ENCODE peak calls at places on chromosomes 13 and 19, in four cellular contexts. T is astrocyte, A is neural progenitor cell, M is HCT116. W is an unnamed sample. For H3K79me2, the result is how much of the 10 kb centered on the place peaks cover.

GRCh38 chr13:109592776-109593175 is 193.6 kb downstream of the IRS2 start:
- DNase-seq in T (no peak), A (no peak), M (no peak), W (no peak)

GRCh38 chr19:3665681-3666544 is 34.4 kb downstream of the PIP5K1C start:
- DNase-seq in T (no peak), M (no peak), A (peak), W (peak)

GRCh38 chr19:49475995-49476880 is 2.2 kb downstream of the FLT3LG start:
- DNase-seq in T (no peak), M (no peak), A (peak), W (peak)

GRCh38 chr19:3346677-3347353 is 19.6 kb upstream of the NFIC start:
- DNase-seq in T (no peak), M (no peak), A (no peak), W (no peak)

GRCh38 chr13:93270769-93271753 is 44.5 kb downstream of the GPC6 start:
- DNase-seq in T (no peak), M (no peak), A (no peak), W (no peak)

GRCh38 chr13:72648513-72649065 is 78.8 kb downstream of the MZT1 start:
- DNase-seq in A (peak), M (peak), T (no peak), W (no peak)

GRCh38 chr19:41726493-41726892 is 18.1 kb downstream of the CEACAM5 start:
- DNase-seq in T (no peak), M (no peak), A (no peak), W (no peak)

GRCh38 chr19:900302-901111 is 7.2 kb downstream of the RNU6-9 start:
- DNase-seq in M (no peak), T (no peak), A (no peak), W (peak)

GRCh38 chr19:16435238-16435911 is 36.4 kb downstream of the EPS15L1 start:
- DNase-seq in T (peak), A (no peak), M (no peak), W (no peak)

GRCh38 chr13:49400755-49401659 is 42.9 kb downstream of the CAB39L start:
- DNase-seq in T (peak), M (no peak), A (peak), W (peak)

GRCh38 chr19:34253711-34254551 is 423 bp upstream of the GARRE1 start:
- DNase-seq in A (peak), M (no peak), T (no peak), W (peak)

DNA sequence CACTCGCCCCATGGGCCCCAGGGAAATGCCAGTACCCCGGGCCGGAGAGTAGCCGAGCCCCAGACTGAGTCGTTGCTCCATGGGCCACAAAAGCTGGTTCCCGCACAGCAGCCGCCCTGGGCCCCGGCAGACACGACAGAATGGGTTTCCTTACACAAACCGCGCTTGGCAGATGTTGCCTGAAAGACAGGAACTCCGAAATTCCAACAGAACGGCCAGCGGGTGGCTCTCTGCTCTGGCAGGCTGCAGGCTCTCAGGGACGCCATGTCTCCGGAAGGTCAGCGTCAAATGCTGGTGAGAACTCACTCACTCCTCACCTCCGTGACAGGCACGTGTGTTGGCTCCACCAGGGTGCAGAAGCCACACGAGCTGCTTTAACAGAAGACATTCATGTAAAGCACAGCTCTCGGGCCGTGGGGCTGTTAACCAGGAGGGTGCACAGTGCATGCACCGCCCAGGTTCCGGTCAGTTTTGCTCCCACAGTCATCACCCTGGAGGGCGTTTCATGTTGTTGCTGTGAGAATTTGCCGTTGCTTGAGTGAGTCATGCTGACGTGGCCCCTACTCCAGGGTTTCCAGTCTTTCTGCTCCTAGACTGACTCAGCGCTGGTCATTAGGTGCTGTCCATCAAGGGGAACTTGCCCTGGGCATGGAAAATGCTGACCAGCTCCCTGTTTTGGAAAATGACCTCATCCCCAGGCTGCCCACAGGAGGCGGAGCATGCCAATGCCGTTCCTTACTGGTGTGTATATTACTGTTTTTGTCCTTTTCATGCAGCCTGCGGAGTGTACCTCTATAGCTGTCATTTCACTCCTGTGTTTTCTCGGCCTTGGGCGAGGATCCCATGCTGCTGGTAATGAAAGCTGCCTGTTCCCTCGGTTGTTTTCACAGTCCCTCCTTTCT is 44.8 kb downstream of the ANKRD10 start:
- DNase-seq in M (peak), A (peak), T (peak), W (no peak)
- H3K4me3 ChIP-seq in M (peak), A (no peak), T (peak), W (no peak)

GRCh38 chr13:29761815-29762214 is 88.6 kb downstream of the UBL3 start:
- DNase-seq in A (peak), T (no peak), M (no peak), W (no peak)
- H3K79me2 ChIP-seq in A (under half), T (under half), M (under half), W (under half)

GRCh38 chr19:19618384-19619051 is at the start of gene PBX4:
- DNase-seq in A (peak), M (peak), T (peak), W (peak)
- H3K4me3 ChIP-seq in A (peak), M (peak), T (peak), W (peak)

GRCh38 chr13:28486144-28486543 is 8.8 kb downstream of the FLT1 start:
- DNase-seq in M (no peak), T (no peak), A (no peak), W (no peak)
- H3K79me2 ChIP-seq in M (under half), T (under half), A (under half), W (under half)

DNA sequence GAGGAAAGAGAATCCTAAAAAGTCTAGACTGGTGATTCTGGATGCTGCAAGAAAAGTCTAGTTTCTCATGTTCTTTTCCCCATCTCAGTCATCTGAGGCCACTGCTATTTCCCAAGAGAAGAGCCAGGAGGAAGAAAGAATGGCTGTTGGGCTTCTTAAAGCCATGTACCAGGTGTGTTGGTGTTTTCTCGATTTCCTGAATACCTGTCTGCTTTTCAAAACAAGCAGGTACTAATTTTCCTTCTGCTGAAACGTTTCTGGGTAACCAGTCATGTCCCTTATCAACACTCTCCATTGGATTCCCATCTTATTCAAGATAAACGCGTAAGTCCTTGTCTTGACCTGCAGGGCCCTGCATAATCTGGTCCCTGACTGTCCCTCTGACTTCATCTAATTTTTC is 1.1 kb downstream of the ZNF570 start:
- DNase-seq in T (no peak), A (no peak), M (no peak), W (no peak)
- H3K4me3 ChIP-seq in T (peak), A (peak), M (no peak), W (peak)

GRCh38 chr19:56596676-56597075 is 1.6 kb downstream of the ZNF71 start:
- DNase-seq in A (no peak), T (no peak), M (no peak), W (no peak)
- H3K79me2 ChIP-seq in A (half or more), T (half or more), M (under half), W (under half)

GRCh38 chr19:17872251-17873001 is 681 bp downstream of the SLC5A5 start:
- DNase-seq in T (no peak), A (no peak), M (no peak), W (no peak)

GRCh38 chr19:17871878-17872250 is at the start of gene SLC5A5:
- DNase-seq in A (peak), M (no peak), T (no peak), W (no peak)

GRCh38 chr19:17874423-17875135 is 2.8 kb downstream of the SLC5A5 start:
- DNase-seq in T (no peak), A (no peak), M (no peak), W (no peak)

GRCh38 chr19:17871032-17871877 is 490 bp upstream of the SLC5A5 start:
- DNase-seq in T (no peak), M (no peak), A (no peak), W (no peak)

GRCh38 chr19:17873661-17874422 is 2.1 kb downstream of the SLC5A5 start:
- DNase-seq in A (peak), M (peak), T (no peak), W (peak)
- H3K4me3 ChIP-seq in A (peak), M (peak), T (no peak), W (peak)

DNA sequence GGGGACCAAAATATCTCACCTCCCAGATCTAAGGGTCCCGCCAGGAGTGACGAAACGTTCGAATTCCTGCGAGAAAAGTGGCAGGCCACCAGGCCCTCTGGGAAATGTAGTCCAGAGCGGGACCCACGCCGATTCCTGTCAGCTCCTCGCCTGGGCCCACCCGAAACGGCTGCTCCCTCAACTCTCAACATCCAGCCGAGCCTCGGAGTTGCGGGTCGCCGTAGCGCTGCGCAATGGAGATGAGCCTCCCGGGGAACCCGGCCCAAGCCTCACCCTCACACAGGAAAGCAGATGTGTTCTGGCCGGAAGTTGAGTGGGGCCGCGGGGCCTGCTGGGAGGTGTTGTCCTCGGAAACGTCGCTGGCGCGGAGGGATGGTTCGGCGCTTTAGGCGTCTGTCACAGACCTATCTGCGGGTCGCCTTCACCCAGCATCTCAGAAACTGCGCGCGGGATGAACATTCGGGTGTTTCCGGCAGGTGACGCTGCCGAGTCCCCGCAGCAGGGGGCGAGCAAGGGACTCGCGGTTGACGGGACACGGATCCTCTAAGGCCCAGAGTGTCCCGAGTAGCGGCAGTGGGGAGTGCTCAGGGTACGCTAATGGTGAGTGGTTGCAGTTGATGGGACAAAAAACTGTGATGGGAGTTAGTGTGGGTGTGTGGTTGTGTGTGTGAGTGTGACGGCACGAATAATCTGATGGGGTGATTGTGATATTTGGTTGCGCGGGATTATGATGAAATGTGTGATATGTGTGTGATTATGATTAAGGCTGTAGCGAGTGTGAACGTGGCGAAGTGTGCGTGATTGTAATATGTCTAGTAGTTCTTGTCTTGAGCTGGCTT is at the start of the genes ZNF568 and ZNF829:
- DNase-seq in M (no peak), A (peak), T (peak), W (no peak)
- H3K79me2 ChIP-seq in M (under half), A (under half), T (under half), W (under half)

GRCh38 chr13:30569901-30570576 is 47.7 kb upstream of the USPL1 start:
- DNase-seq in M (peak), T (peak), A (no peak), W (no peak)
- H3K4me3 ChIP-seq in M (peak), T (no peak), A (no peak), W (no peak)

DNA sequence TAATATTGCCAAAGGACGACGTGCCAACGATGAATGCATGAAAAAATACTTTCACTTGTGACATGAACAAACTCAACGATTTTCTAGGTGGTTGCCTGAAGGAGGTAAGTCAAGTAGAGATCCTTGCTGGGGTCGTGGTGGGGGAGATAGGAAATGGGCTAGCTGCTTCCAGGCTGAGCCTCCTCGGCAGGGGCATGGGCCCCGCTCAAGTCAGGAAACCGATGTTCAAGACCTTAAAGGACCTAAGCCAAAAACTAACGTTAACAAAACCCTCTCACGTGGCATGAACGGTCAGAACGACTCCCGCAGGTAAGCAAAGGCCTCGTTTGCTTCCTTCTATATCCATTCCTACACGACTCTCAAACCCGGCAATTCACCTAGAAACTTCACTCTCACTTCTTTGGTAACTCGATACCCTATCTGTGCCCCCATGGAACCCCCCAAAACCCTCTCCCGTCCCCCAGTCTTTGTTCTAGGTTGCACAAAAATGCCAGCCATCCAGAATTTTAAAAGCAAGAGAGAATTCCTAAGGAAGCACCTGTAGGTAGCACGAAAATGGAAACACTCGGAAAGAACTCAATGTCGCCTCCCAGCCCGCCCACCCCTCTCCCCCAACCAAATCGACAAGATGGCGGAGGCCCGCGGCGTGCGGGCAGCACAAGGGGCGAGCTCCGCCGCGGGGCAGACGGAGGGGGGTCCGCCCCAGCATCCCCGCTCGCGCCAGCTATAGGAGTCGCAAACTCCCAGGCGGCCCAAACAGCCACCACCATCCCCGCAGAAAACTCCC is 13.6 kb downstream of the ACP4 start:
- DNase-seq in M (no peak), A (peak), T (no peak), W (peak)
- H3K79me2 ChIP-seq in M (half or more), A (half or more), T (half or more), W (under half)

W was measured in OCI-LY7.